ENCODE peak calls at places on chromosome 5, in six cellular contexts. E is Panc1, G is ovary, A is IMR-90, M is mucosa of descending colon, T is thoracic aorta. B is an unnamed sample.

GRCh38 chr5:50580506-50580905 is 85.9 kb upstream of the PARP8 start:
- DNase-seq in E (no peak), A (no peak), T (no peak), G (no peak), M (no peak), B (no peak)

GRCh38 chr5:116853992-116854391 is 279.4 kb upstream of the SEMA6A start:
- DNase-seq in E (no peak), T (no peak), G (no peak), A (no peak), M (no peak), B (no peak)

GRCh38 chr5:80958611-80959010 is 1.6 kb upstream of the RASGRF2 start:
- DNase-seq in M (no peak), T (no peak), E (no peak), A (no peak), G (no peak), B (no peak)

GRCh38 chr5:68755293-68755692 is 338.5 kb upstream of the SLC30A5 start:
- DNase-seq in T (no peak), E (no peak), M (no peak), A (no peak), G (no peak), B (no peak)

GRCh38 chr5:108061941-108062340 is 320.0 kb downstream of the FBXL17 start:
- DNase-seq in T (no peak), M (no peak), E (no peak), A (peak; percentile 35), G (no peak), B (no peak)

GRCh38 chr5:67268233-67269011 is 71.8 kb upstream of the CD180 start:
- DNase-seq in T (peak; percentile 66), M (peak; percentile 70), G (peak; percentile 88), A (peak; percentile 95), E (no peak), B (peak; percentile 75)

GRCh38 chr5:151622367-151623097 is 31.4 kb upstream of the FAT2 start:
- DNase-seq in A (no peak), T (no peak), G (no peak), M (no peak), E (no peak), B (no peak)

GRCh38 chr5:95446009-95446408 is 54.8 kb downstream of the FAM81B start:
- DNase-seq in T (no peak), G (no peak), M (no peak), A (peak; percentile 40), E (no peak), B (no peak)

GRCh38 chr5:149220750-149221149 is 50.9 kb upstream of the AFAP1L1 start:
- DNase-seq in M (no peak), E (no peak), A (no peak), G (no peak), T (no peak), B (no peak)

GRCh38 chr5:179530069-179530998 is 20.0 kb upstream of the RUFY1 start:
- DNase-seq in E (no peak), A (no peak), G (peak; percentile 40), M (peak; percentile 81), T (no peak), B (peak; percentile 72)

GRCh38 chr5:146849694-146850093 is 28.9 kb downstream of the PPP2R2B start:
- DNase-seq in G (no peak), E (no peak), T (no peak), M (no peak), A (no peak), B (no peak)

GRCh38 chr5:147752033-147752432 is 30.5 kb downstream of the JAKMIP2 start:
- DNase-seq in A (no peak), G (no peak), E (no peak), M (no peak), T (no peak), B (no peak)

GRCh38 chr5:68053202-68053601 is 162.4 kb upstream of the PIK3R1 start:
- DNase-seq in T (no peak), E (no peak), A (peak; percentile 5), G (no peak), M (no peak), B (no peak)

GRCh38 chr5:112237456-112237855 is 181.6 kb downstream of the EPB41L4A start:
- DNase-seq in E (no peak), T (no peak), A (no peak), M (no peak), G (no peak), B (no peak)

GRCh38 chr5:37915078-37915736 is 75.4 kb upstream of the GDNF start:
- DNase-seq in G (no peak), T (no peak), A (no peak), M (no peak), E (no peak), B (no peak)

GRCh38 chr5:115842089-115842881 is 550 bp downstream of the AP3S1 start:
- DNase-seq in M (no peak), T (no peak), E (no peak), A (no peak), G (no peak), B (no peak)
- H3K4me1 ChIP-seq in M (peaks cover 32% of the 10 kb centered on the region), T (peaks cover 58% of the 10 kb centered on the region), E (peaks cover 24% of the 10 kb centered on the region), A (peaks cover 5% of the 10 kb centered on the region), G (peaks cover 15% of the 10 kb centered on the region), B (peaks cover 31% of the 10 kb centered on the region)

DNA sequence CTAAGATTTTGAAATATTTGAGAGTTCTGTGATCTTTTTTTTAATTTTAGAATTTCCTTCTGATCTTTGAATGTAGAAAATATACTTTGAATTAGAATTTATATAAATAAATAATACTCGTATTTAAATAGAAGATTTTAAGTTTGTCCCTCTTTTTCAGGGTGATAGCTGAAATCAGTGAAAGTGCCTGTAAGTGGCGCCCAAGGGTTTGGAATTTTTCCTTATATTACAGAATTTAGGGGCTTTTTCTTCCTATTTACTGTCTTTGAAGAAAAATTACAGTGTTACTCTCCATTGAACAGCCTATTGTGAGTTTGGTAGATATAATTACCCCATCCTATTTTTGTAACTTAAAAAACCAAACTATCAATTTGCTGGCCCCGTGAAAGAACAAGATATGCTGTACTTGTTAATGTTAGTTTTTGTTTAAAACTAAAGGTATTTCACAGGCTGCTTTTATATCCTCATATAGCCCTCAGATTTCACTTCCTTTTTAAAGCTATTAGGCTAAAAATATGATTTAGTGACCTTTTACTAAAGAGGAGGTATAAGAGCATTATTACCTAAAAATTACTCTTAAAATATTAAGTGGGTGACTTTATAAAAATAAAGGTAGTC is 3.2 kb downstream of the MAP3K1 start:
- DNase-seq in E (no peak), G (no peak), M (no peak), A (peak; percentile 57), T (no peak), B (no peak)
- TF ChIP-seq CTCF in E (peak; percentile 28), G (no peak), M (no peak), A (peak; percentile 45), T (no peak), B (peak; percentile 11)

DNA sequence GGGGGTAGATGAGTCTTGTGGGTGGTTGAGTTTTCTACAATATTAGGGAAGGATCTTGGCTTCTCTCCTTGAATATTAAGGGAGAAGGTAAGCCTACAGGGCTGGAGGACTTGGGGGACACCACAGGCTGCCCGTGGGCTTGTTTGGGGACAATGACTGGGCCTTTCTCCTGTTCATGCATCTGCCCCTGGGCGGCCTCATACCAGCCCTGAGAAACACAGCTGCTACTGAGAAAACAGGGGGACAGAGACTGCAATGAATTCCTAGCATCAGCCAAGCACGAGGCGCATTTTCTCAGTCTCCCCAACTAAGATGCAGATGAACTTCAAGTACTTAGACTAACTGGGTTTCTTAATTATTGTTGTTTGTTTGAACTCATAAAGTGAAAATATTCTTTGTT is 24.6 kb downstream of the C5orf58 start:
- DNase-seq in M (no peak), A (no peak), T (no peak), G (no peak), E (no peak), B (no peak)
- H3K36me3 ChIP-seq in M (no peaks in the 10 kb centered on the region), A (no peaks in the 10 kb centered on the region), T (no peaks in the 10 kb centered on the region), G (no peaks in the 10 kb centered on the region), E (no peaks in the 10 kb centered on the region), B (no peaks in the 10 kb centered on the region)

GRCh38 chr5:173933901-173934300 is 45.8 kb downstream of the CPEB4 start:
- DNase-seq in T (no peak), A (no peak), M (no peak), G (no peak), E (no peak), B (no peak)
- H3K4me1 ChIP-seq in T (peaks cover 13% of the 10 kb centered on the region), A (no peaks in the 10 kb centered on the region), M (peaks cover 4% of the 10 kb centered on the region), G (no peaks in the 10 kb centered on the region), E (no peaks in the 10 kb centered on the region), B (no peaks in the 10 kb centered on the region)